ENCODE peak calls at places on chromosomes 2 and 18, in six cellular contexts. One of them, this sample, is unnamed.

GRCh38 chr2:174931724-174932123 is 73.5 kb downstream of the CHN1 start:
- DNase-seq in CD8-positive, alpha-beta T cell: no peak
- DNase-seq in non-pigmented ciliary epithelial cell: peak
- DNase-seq in A172: peak
- DNase-seq in nucleus accumbens: no peak
- DNase-seq in T-helper 2 cell: no peak
- DNase-seq in this sample: no peak

GRCh38 chr18:10397004-10397403 is 57.4 kb upstream of the APCDD1 start:
- DNase-seq in CD8-positive, alpha-beta T cell: no peak
- DNase-seq in non-pigmented ciliary epithelial cell: no peak
- DNase-seq in A172: no peak
- DNase-seq in nucleus accumbens: no peak
- DNase-seq in T-helper 2 cell: no peak
- DNase-seq in this sample: no peak

GRCh38 chr2:237733677-237734300 is 64.8 kb upstream of the RBM44 start:
- DNase-seq in CD8-positive, alpha-beta T cell: no peak
- DNase-seq in non-pigmented ciliary epithelial cell: no peak
- DNase-seq in A172: no peak
- DNase-seq in nucleus accumbens: no peak
- DNase-seq in T-helper 2 cell: no peak
- DNase-seq in this sample: no peak

GRCh38 chr18:36403896-36404824 is 106.6 kb downstream of the FHOD3 start:
- DNase-seq in CD8-positive, alpha-beta T cell: no peak
- DNase-seq in non-pigmented ciliary epithelial cell: no peak
- DNase-seq in A172: no peak
- DNase-seq in nucleus accumbens: no peak
- DNase-seq in T-helper 2 cell: no peak
- DNase-seq in this sample: no peak

GRCh38 chr2:60806988-60807681 is 51.1 kb downstream of the PAPOLG start:
- DNase-seq in CD8-positive, alpha-beta T cell: peak
- DNase-seq in non-pigmented ciliary epithelial cell: peak
- DNase-seq in A172: peak
- DNase-seq in nucleus accumbens: no peak
- DNase-seq in T-helper 2 cell: peak
- DNase-seq in this sample: no peak

GRCh38 chr2:197915548-197916265 is 111.3 kb downstream of the PLCL1 start:
- DNase-seq in CD8-positive, alpha-beta T cell: no peak
- DNase-seq in non-pigmented ciliary epithelial cell: peak
- DNase-seq in A172: no peak
- DNase-seq in nucleus accumbens: no peak
- DNase-seq in T-helper 2 cell: no peak
- DNase-seq in this sample: no peak

GRCh38 chr2:143477724-143478443 is 348.7 kb downstream of the ARHGAP15 start:
- DNase-seq in CD8-positive, alpha-beta T cell: no peak
- DNase-seq in non-pigmented ciliary epithelial cell: no peak
- DNase-seq in A172: no peak
- DNase-seq in nucleus accumbens: no peak
- DNase-seq in T-helper 2 cell: no peak
- DNase-seq in this sample: no peak

GRCh38 chr2:67159929-67160328 is 237.2 kb upstream of the ETAA1 start:
- DNase-seq in CD8-positive, alpha-beta T cell: no peak
- DNase-seq in non-pigmented ciliary epithelial cell: no peak
- DNase-seq in A172: peak
- DNase-seq in nucleus accumbens: no peak
- DNase-seq in T-helper 2 cell: no peak
- DNase-seq in this sample: no peak

GRCh38 chr2:176461098-176461497 is 191.9 kb downstream of the MTX2 start:
- DNase-seq in CD8-positive, alpha-beta T cell: no peak
- DNase-seq in non-pigmented ciliary epithelial cell: no peak
- DNase-seq in A172: peak
- DNase-seq in nucleus accumbens: no peak
- DNase-seq in T-helper 2 cell: no peak
- DNase-seq in this sample: no peak

GRCh38 chr2:207395535-207396251 is 134.1 kb upstream of the CREB1 start:
- DNase-seq in CD8-positive, alpha-beta T cell: no peak
- DNase-seq in non-pigmented ciliary epithelial cell: peak
- DNase-seq in A172: peak
- DNase-seq in nucleus accumbens: no peak
- DNase-seq in T-helper 2 cell: no peak
- DNase-seq in this sample: no peak

GRCh38 chr2:10538224-10538894 is 90.2 kb upstream of the ODC1 start:
- DNase-seq in CD8-positive, alpha-beta T cell: no peak
- DNase-seq in non-pigmented ciliary epithelial cell: peak
- DNase-seq in A172: peak
- DNase-seq in nucleus accumbens: no peak
- DNase-seq in T-helper 2 cell: no peak
- DNase-seq in this sample: no peak

GRCh38 chr2:150426315-150426714 is 61.2 kb downstream of the RND3 start:
- DNase-seq in CD8-positive, alpha-beta T cell: no peak
- DNase-seq in non-pigmented ciliary epithelial cell: no peak
- DNase-seq in A172: no peak
- DNase-seq in nucleus accumbens: no peak
- DNase-seq in T-helper 2 cell: no peak
- DNase-seq in this sample: no peak

GRCh38 chr2:12504443-12504842 is 212.3 kb upstream of the TRIB2 start:
- DNase-seq in CD8-positive, alpha-beta T cell: no peak
- DNase-seq in non-pigmented ciliary epithelial cell: no peak
- DNase-seq in A172: peak
- DNase-seq in nucleus accumbens: no peak
- DNase-seq in T-helper 2 cell: no peak
- DNase-seq in this sample: no peak